ENCODE peak calls at places on chromosomes 3 and 15, in nine cellular contexts. B is IMR-90, C is transverse colon, W is A549, F is body of pancreas, I is gastrocnemius medialis, Z is Peyer's patch, N is adrenal gland, G is H1. U is an unnamed sample.

GRCh38 chr3:78734048-78734637 is 1033.7 kb downstream of the ROBO1 start:
- DNase-seq in B (peak), C (no peak), W (no peak), F (no peak), I (no peak), Z (no peak), N (no peak), G (no peak), U (no peak)

GRCh38 chr3:157388976-157389375 is 47.7 kb upstream of the PTX3 start:
- DNase-seq in B (peak), C (no peak), W (no peak), F (no peak), I (no peak), Z (no peak), N (no peak), G (no peak), U (no peak)

GRCh38 chr15:101157721-101158120 is 94.1 kb downstream of the CHSY1 start:
- DNase-seq in B (no peak), C (no peak), W (no peak), F (no peak), I (no peak), Z (no peak), N (no peak), G (no peak), U (no peak)

GRCh38 chr15:48975713-48976419 is 12.1 kb upstream of the SHC4 start:
- DNase-seq in B (peak), C (peak), W (peak), F (peak), I (peak), Z (peak), N (peak), G (peak), U (peak)

GRCh38 chr15:88568589-88568988 is 22.1 kb upstream of the DET1 start:
- DNase-seq in B (no peak), C (no peak), W (no peak), F (no peak), I (no peak), Z (no peak), N (no peak), G (no peak), U (no peak)

GRCh38 chr3:129740120-129740519 is 133.6 kb upstream of the PLXND1 start:
- DNase-seq in B (no peak), C (no peak), W (no peak), F (no peak), I (no peak), Z (no peak), N (no peak), G (no peak), U (no peak)

GRCh38 chr3:114698355-114699105 is 404.7 kb downstream of the TIGIT start:
- DNase-seq in B (no peak), C (no peak), W (no peak), F (no peak), I (no peak), Z (no peak), N (no peak), G (no peak), U (no peak)

GRCh38 chr15:23877502-23878412 is 190.7 kb upstream of the NDN start:
- DNase-seq in B (no peak), C (peak), W (peak), F (peak), I (no peak), Z (peak), N (peak), G (peak), U (no peak)

GRCh38 chr3:37257581-37257980 is 83.2 kb upstream of the LRRFIP2 start:
- DNase-seq in B (no peak), C (no peak), W (no peak), F (no peak), I (no peak), Z (no peak), N (no peak), G (no peak), U (no peak)

GRCh38 chr15:25936004-25936403 is 72.9 kb upstream of the ATP10A start:
- DNase-seq in B (peak), C (no peak), W (no peak), F (no peak), I (no peak), Z (no peak), N (no peak), G (no peak), U (no peak)

GRCh38 chr3:46869440-46869839 is 6.2 kb upstream of the MYL3 start:
- DNase-seq in B (no peak), C (no peak), W (no peak), F (no peak), I (no peak), Z (no peak), N (no peak), G (no peak), U (no peak)

GRCh38 chr15:56732135-56732880 is 1.0 kb downstream of the ZNF280D start:
- DNase-seq in B (peak), C (peak), W (peak), F (no peak), I (no peak), Z (peak), N (no peak), G (no peak), U (peak)

GRCh38 chr3:152183473-152183872 is 85.3 kb upstream of the MBNL1 start:
- DNase-seq in B (peak), C (no peak), W (peak), F (peak), I (peak), Z (peak), N (no peak), G (peak), U (peak)

GRCh38 chr3:56133423-56133822 is 334.8 kb downstream of the ERC2 start:
- DNase-seq in B (peak), C (no peak), W (peak), F (no peak), I (no peak), Z (no peak), N (no peak), G (no peak), U (no peak)

GRCh38 chr3:126270145-126270811 is 86.9 kb downstream of the KLF15 start:
- DNase-seq in B (peak), C (peak), W (no peak), F (peak), I (no peak), Z (peak), N (peak), G (no peak), U (peak)

GRCh38 chr15:77781131-77782051 is 148.7 kb upstream of the LINGO1 start:
- DNase-seq in B (no peak), C (no peak), W (no peak), F (no peak), I (no peak), Z (no peak), N (no peak), G (no peak), U (no peak)

GRCh38 chr3:126146525-126147146 is 33.8 kb downstream of the ALDH1L1 start:
- DNase-seq in B (no peak), C (peak), W (no peak), F (peak), I (no peak), Z (peak), N (no peak), G (no peak), U (no peak)

GRCh38 chr3:138935864-138936762 is 10.8 kb downstream of the FOXL2 start:
- DNase-seq in B (peak), C (peak), W (peak), F (peak), I (peak), Z (peak), N (peak), G (peak), U (peak)

GRCh38 chr3:36756272-36756671 is 8.1 kb downstream of the DCLK3 start:
- DNase-seq in B (no peak), C (no peak), W (no peak), F (no peak), I (no peak), Z (no peak), N (no peak), G (no peak), U (no peak)

GRCh38 chr3:143535994-143536784 is 312.1 kb downstream of the SLC9A9 start:
- DNase-seq in B (no peak), C (no peak), W (no peak), F (no peak), I (no peak), Z (no peak), N (no peak), G (no peak), U (no peak)

GRCh38 chr15:74785716-74786032 is 3.8 kb downstream of the CSK start:
- DNase-seq in B (no peak), C (no peak), W (no peak), F (no peak), I (no peak), Z (no peak), N (no peak), G (no peak), U (no peak)

GRCh38 chr3:34000301-34000700 is 201.9 kb downstream of the PDCD6IP start:
- DNase-seq in B (no peak), C (no peak), W (no peak), F (no peak), I (no peak), Z (no peak), N (no peak), G (no peak), U (no peak)

GRCh38 chr3:14616606-14617507 is 34.7 kb upstream of the CCDC174 start:
- DNase-seq in B (no peak), C (no peak), W (no peak), F (no peak), I (no peak), Z (no peak), N (no peak), G (no peak), U (no peak)

GRCh38 chr3:108125550-108126071 is 34.8 kb upstream of the CD47 start:
- DNase-seq in B (no peak), C (peak), W (no peak), F (no peak), I (no peak), Z (peak), N (no peak), G (no peak), U (no peak)

GRCh38 chr3:108126348-108126747 is 35.5 kb upstream of the CD47 start:
- DNase-seq in B (no peak), C (no peak), W (no peak), F (no peak), I (no peak), Z (no peak), N (no peak), G (no peak), U (no peak)

GRCh38 chr3:108125151-108125540 is 34.3 kb upstream of the CD47 start:
- DNase-seq in B (no peak), C (no peak), W (no peak), F (no peak), I (no peak), Z (no peak), N (no peak), G (no peak), U (no peak)

GRCh38 chr3:108123326-108123725 is 32.5 kb upstream of the CD47 start:
- DNase-seq in B (no peak), C (no peak), W (no peak), F (no peak), I (no peak), Z (no peak), N (no peak), G (no peak), U (no peak)

GRCh38 chr3:108124337-108125150 is 33.7 kb upstream of the CD47 start:
- DNase-seq in B (no peak), C (peak), W (no peak), F (no peak), I (no peak), Z (peak), N (no peak), G (no peak), U (no peak)
- TF ChIP-seq POLR2A in B (no peak), C (peak), W (no peak), F (no peak), I (no peak), Z (no peak), N (no peak), G (no peak), U (no peak)

DNA sequence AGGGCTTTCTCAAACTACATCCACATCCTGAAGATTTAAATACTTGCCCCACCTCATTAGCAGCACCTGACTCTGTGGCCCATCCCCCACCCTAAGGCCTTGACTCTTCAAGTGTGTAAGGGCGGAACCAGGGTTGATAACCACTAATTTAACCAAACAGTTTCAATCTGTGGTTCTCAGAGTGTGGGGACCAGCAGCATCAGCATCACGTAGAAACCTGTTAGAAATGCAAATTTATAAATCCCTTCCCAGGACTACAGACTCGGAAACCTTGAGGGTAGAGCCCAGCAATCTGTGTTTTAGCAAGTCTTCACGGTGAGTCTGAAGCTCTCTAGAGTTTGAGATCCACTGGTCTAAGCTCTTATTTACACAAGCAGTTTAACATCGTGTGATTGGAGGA is 12.4 kb downstream of the GNB4 start:
- DNase-seq in B (no peak), C (no peak), W (no peak), F (no peak), I (no peak), Z (peak), N (no peak), G (no peak), U (no peak)
- H3K4me3 ChIP-seq in B (no peak), C (no peak), W (no peak), F (no peak), I (no peak), Z (no peak), N (no peak), G (no peak), U (no peak)

GRCh38 chr3:133661454-133662255 is at the start of gene TOPBP1:
- DNase-seq in B (peak), C (peak), W (peak), F (peak), I (peak), Z (peak), N (peak), G (peak), U (peak)
- TF ChIP-seq POLR2A in B (peak), C (peak), W (peak), F (peak), I (no peak), Z (peak), N (no peak), G (peak), U (peak)

DNA sequence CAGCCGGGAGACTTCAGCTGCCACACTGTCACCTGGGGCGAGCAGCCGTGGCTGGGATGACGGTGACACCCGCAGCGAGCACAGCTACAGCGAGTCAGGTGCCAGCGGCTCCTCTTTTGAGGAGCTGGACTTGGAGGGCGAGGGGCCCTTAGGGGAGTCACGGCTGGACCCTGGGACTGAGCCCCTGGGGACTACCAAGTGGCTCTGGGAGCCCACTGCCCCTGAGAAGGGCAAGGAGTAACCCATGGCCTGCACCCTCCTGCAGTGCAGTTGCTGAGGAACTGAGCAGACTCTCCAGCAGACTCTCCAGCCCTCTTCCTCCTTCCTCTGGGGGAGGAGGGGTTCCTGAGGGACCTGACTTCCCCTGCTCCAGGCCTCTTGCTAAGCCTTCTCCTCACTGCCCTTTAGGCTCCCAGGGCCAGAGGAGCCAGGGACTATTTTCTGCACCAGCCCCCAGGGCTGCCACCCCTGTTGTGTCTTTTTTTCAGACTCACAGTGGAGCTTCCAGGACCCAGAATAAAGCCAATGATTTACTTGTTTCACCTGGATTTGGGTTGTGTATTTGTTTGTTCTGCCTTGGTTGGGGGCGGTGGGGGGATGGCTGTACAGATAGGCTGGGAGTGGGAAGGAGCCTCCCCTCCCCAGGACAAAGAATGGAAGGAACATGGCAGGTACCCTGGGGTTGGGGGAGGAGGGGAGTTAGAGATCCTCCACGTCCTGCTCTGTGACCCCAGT is 2.9 kb upstream of the GRM2 start:
- DNase-seq in B (no peak), C (no peak), W (no peak), F (peak), I (no peak), Z (no peak), N (no peak), G (no peak), U (no peak)
- H3K4me3 ChIP-seq in B (no peak), C (no peak), W (no peak), F (no peak), I (no peak), Z (no peak), N (no peak), G (no peak), U (no peak)

GRCh38 chr3:197468866-197469382 is 86.8 kb downstream of the BDH1 start:
- DNase-seq in B (peak), C (peak), W (peak), F (peak), I (no peak), Z (peak), N (no peak), G (no peak), U (no peak)
- TF ChIP-seq POLR2A in B (no peak), C (peak), W (no peak), F (no peak), I (no peak), Z (no peak), N (no peak), G (no peak), U (no peak)

DNA sequence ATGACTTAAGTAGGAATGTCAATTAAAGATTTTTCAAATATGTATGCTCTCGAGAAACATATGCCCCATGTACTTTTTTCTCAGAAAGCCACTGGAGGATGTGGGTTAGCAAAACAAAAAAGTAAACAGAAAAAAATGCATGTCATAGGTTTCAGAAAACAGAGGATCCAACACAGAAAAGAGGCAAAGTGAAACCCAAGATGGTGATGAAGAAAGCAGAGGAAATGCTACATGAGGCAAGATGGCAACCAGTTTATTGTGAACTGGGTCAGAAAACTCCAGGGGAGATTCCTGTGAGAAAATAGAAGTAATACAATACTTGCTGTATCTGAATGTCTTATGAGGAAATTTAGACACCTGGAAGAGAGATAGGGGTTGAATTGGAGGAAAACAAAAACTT is 30.8 kb upstream of the EOMES start:
- DNase-seq in B (no peak), C (no peak), W (no peak), F (no peak), I (no peak), Z (no peak), N (no peak), G (no peak), U (no peak)
- H3K4me3 ChIP-seq in B (no peak), C (no peak), W (no peak), F (no peak), I (no peak), Z (no peak), N (no peak), G (no peak), U (no peak)

GRCh38 chr15:54579855-54580254 is 601.6 kb downstream of the UNC13C start:
- DNase-seq in B (no peak), C (no peak), W (no peak), F (no peak), I (no peak), Z (no peak), N (no peak), G (no peak), U (no peak)

GRCh38 chr15:54582863-54583643 is 604.8 kb downstream of the UNC13C start:
- DNase-seq in B (no peak), C (no peak), W (no peak), F (no peak), I (no peak), Z (no peak), N (no peak), G (no peak), U (no peak)

GRCh38 chr15:54580643-54581042 is 602.4 kb downstream of the UNC13C start:
- DNase-seq in B (no peak), C (no peak), W (no peak), F (no peak), I (no peak), Z (no peak), N (no peak), G (no peak), U (no peak)

DNA sequence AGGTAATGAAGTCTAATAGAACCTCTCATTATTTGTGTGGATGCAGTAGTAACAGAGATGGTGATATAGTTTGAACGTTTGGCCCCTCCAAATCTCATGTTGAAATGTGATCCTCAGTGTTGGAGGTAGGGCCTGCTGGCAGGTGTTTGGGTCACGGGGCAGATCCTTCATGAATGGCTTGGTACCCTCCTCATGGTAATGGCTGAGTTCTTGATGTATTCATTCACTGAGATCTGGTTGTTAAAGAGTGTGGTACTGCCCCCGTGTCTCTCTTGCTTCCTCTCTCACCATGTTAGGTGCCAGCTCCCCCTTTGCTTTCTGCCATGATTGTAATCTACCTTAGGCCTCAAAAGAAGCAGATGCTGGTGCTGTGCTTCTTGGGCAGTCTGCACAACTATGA is 606.8 kb downstream of the UNC13C start:
- DNase-seq in B (no peak), C (no peak), W (no peak), F (no peak), I (no peak), Z (no peak), N (no peak), G (no peak), U (no peak)
- TF ChIP-seq POLR2A in B (no peak), C (no peak), W (no peak), F (no peak), I (no peak), Z (no peak), N (no peak), G (no peak), U (no peak)

DNA sequence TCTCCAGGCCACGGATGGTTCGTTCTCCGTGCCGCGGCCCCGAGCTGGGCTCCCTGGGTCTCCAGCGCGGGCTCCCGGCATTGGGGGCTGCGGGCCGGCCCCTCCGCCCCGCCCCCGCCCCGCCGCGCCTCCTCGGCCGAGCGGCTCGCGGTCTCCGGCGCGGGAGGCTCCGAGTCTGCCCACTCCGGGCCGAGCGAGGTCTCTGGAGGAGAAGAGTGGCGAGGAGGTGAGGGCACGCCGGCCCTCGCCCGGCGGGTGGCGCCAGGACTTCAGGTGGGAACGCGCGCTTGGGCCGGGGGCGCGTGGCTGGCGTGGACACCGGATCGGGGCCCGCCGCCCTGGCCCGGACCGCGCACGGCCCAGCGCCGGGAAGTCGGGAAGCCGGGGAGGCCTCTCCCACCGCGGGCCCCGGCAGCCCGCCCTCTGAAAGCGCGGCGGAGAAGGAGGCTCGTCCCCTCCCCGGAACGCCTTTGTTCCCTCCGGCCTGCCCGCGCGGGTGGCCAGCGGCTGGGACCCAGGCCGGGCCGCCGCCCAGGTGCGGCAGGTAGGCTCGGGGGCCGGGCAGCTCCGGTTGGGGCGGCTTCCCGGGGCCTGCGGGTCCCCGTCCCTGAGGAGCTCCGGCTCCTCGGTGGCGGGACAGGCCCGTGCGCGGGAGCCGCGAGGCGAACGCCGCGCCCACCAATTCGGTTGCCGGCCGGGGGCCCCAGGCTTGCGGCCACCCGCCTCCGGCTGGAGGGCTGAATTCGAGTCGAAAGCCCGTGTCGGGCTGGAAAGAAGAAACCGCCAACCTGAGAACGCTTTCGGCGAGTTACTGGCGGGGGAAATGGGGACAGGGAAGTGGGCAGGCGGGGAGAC is 1.1 kb downstream of the B3GNT5 start:
- DNase-seq in B (peak), C (peak), W (peak), F (peak), I (peak), Z (no peak), N (peak), G (peak), U (no peak)
- H3K4me3 ChIP-seq in B (peak), C (peak), W (peak), F (peak), I (peak), Z (peak), N (no peak), G (peak), U (peak)

U was measured in tibial nerve.